ENCODE peak calls at places on chromosomes 1 and 21, in five cellular contexts. R, O, B, X and F are unnamed samples. For H3K4me1, the result is how much of the 10 kb centered on the place peaks cover.

GRCh38 chr1:169833179-169833901 is 38.6 kb upstream of the METTL18 start:
- DNase-seq in R (no peak), O (no peak), B (no peak), X (no peak), F (no peak)

GRCh38 chr1:98102369-98103030 is 181.7 kb upstream of the DPYD start:
- DNase-seq in R (no peak), O (no peak), B (no peak), X (no peak), F (no peak)

GRCh38 chr1:30697977-30698376 is 25.4 kb downstream of the MATN1 start:
- DNase-seq in R (no peak), O (no peak), B (peak), X (peak), F (no peak)

GRCh38 chr1:223135176-223135575 is 7.9 kb downstream of the TLR5 start:
- DNase-seq in R (peak), O (no peak), B (peak), X (no peak), F (no peak)

GRCh38 chr1:169044296-169044695 is 62.2 kb upstream of the ATP1B1 start:
- DNase-seq in R (no peak), O (no peak), B (no peak), X (no peak), F (no peak)

GRCh38 chr1:222306011-222306410 is 241.9 kb downstream of the HHIPL2 start:
- DNase-seq in R (no peak), O (no peak), B (no peak), X (no peak), F (no peak)

GRCh38 chr1:156914440-156914856 is 6.0 kb upstream of the LRRC71 start:
- DNase-seq in R (no peak), O (no peak), B (no peak), X (no peak), F (no peak)

GRCh38 chr1:24155011-24155782 is 12.3 kb upstream of the IL22RA1 start:
- DNase-seq in R (peak), O (no peak), B (no peak), X (no peak), F (peak)

GRCh38 chr21:42389449-42389835 is 6.4 kb downstream of the TMPRSS3 start:
- DNase-seq in R (peak), O (no peak), B (no peak), X (peak), F (no peak)

GRCh38 chr1:19164274-19165015 is 45.6 kb downstream of the UBR4 start:
- DNase-seq in R (no peak), O (no peak), B (no peak), X (no peak), F (no peak)

GRCh38 chr1:13945856-13946255 is 245.9 kb downstream of the PRDM2 start:
- DNase-seq in R (no peak), O (no peak), B (no peak), X (no peak), F (no peak)

GRCh38 chr1:164716992-164717703 is 158.2 kb downstream of the PBX1 start:
- DNase-seq in R (no peak), O (no peak), B (no peak), X (no peak), F (no peak)

GRCh38 chr1:78038491-78038939 is 7.3 kb upstream of the GIPC2 start:
- DNase-seq in R (no peak), O (no peak), B (no peak), X (no peak), F (no peak)

GRCh38 chr1:160207118-160207650 is 2.0 kb downstream of the PEA15 start:
- DNase-seq in R (no peak), O (no peak), B (no peak), X (no peak), F (no peak)
- H3K4me3 ChIP-seq in R (no peak), O (no peak), B (no peak), X (no peak), F (no peak)

DNA sequence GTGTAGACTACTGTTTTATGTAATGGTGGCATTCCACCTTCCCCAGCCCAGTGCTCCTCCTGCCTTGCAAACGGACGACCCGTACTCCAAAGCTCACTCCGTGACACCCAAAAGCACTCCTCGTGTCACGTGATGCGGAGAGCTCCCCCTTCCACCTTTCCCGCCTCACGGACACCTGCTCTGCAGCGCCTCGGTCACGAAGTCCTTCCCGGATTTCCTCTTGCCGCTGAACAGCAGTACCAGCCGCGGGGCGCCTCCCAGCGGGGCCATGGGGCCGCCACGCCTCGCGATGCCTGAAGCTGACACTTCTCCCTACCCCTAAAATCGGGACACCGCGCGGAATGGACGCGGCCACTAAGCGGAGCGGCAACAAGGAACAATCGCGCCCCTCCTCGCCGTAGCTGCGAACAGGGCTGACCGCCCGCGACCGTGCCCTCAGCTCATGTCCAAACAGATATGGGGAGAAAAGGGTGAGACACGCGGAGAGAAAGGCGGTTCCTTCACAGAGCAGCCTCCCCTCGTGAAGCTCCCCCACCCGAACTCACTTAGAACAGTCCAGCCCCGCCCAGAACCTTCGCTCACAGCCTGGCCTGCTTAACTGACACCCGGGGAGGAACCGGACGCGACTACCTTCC is at the start of gene PMVK:
- DNase-seq in R (peak), O (peak), B (peak), X (peak), F (peak)
- H3K4me1 ChIP-seq in R (under half), O (under half), B (under half), X (under half), F (under half)

DNA sequence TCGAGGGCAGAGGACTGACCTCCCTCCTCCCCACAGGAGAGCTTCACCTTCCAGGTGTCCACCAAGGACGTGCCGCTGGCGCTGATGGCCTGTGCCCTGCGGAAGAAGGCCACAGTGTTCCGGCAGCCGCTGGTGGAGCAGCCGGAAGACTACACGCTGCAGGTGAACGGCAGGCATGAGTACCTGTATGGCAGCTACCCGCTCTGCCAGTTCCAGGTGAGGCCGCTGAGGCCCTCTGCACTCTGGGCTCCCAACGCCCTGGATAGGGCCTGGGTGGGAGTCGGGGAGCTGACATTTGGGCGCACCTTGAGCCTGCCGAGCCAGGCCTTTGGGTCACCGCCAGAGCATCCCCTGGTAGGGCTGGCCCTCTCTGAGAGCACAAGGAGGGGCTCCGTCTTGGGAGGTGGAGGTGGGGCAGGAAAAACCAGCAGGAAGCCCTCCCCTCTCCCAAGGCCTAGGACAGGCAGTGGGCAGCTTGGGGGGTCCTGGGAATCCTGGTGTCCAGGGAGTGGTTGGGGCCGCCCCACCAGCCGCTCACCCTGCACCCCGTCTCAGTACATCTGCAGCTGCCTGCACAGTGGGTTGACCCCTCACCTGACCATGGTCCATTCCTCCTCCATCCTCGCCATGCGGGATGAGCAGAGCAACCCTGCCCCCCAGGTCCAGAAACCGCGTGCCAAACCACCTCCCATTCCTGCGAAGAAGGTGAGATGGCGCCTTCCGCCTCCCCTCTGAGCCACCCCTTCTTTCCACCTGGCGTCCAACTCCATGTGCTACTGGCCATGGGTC is 65.1 kb downstream of the PIK3CD start:
- DNase-seq in R (peak), O (no peak), B (no peak), X (no peak), F (no peak)
- H3K4me3 ChIP-seq in R (no peak), O (no peak), B (no peak), X (peak), F (no peak)

DNA sequence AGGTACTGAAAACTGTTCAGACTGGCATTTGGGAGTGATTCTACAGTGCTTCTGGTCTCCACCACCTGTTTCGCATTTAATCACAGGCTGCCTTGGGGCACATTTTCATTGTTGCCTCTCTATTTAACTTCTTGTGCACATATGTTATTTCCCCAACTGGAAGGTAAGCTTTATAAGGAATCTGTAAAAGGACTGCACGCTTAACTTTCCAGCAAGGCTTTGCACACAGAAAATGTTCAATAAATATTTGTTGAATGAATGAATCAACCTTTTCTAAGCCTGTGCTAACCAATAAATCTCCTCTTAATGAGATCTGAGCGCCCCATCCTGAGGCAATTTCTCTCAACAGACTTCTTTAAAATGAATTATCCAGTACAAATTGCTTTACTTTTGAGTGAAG is 84.3 kb upstream of the ARHGAP29 start:
- DNase-seq in R (no peak), O (no peak), B (no peak), X (no peak), F (no peak)
- H3K4me1 ChIP-seq in R (under half), O (half or more), B (under half), X (under half), F (under half)

DNA sequence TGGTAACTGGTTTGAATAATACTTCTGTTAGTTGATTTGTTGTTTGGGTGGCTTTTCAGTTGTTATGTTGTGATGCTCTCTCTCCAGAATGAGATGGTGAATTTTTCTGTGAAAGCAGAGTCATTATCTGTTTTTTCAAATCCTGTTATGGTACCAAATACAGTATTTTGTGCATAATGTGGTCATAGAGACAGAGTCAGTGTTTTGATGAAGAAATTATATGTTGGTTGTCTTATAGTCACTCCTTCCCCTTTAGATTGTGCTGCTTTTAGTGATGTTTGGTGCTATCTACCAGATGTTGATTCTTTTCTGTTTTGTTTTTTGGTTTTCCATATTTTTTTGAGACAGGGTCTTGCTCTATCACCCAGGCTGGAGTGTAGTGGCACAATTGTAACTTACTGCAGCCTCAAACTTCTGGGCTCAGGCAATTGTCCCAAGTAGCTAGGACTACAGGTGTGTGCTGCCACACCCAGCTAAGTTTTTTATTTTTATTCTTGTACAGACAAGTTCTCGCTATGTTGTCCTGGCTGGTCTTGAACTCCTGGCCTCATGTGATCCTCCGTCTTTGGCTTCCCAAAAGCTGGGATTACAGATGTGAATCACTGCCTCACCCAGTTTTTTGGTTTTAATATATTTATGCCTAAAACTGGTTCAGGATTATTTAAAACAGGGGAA is 7.2 kb downstream of the PPP2R5A start:
- DNase-seq in R (no peak), O (no peak), B (no peak), X (no peak), F (no peak)
- H3K4me3 ChIP-seq in R (no peak), O (no peak), B (no peak), X (no peak), F (no peak)

GRCh38 chr1:110785612-110786011 is 87.3 kb upstream of the CD53 start:
- DNase-seq in R (no peak), O (no peak), B (no peak), X (no peak), F (no peak)
- H3K4me1 ChIP-seq in R (under half), O (under half), B (under half), X (under half), F (under half)

GRCh38 chr1:11690669-11691301 is 725 bp upstream of the DRAXIN start:
- DNase-seq in R (no peak), O (no peak), B (no peak), X (no peak), F (no peak)
- H3K4me3 ChIP-seq in R (no peak), O (peak), B (no peak), X (peak), F (no peak)

DNA sequence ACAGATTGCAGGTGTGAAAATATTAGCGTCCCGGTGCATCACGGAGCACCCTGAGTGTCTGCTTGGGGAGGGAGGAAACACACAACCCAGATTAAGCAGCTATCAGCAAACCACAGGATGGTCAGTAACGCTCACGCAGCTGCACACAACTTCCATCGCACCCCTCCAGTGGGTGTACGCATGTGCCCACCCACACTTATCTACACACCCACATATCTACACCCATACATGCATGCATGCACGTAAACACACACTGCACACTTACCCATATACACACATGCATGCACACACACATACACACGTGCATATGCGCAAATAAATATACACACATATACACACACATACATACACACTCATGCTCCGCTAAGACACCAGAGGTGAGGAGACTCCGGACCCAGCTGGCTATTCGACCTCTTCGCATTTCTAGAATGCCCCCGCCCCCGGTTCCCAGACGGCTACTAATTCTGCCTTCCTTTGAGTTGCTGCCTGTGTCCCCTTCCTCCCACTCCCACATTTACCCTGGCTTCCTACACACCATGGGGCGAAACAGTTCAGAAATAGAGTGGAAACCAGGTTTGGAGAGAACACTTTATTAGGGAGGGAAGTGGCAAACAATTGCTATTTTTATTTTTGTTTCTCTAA is 26.2 kb downstream of the ITPKB start:
- DNase-seq in R (no peak), O (no peak), B (no peak), X (no peak), F (no peak)
- H3K4me1 ChIP-seq in R (under half), O (under half), B (under half), X (under half), F (under half)

GRCh38 chr1:12148160-12148957 is 18.4 kb upstream of the TNFRSF1B start:
- DNase-seq in R (no peak), O (no peak), B (no peak), X (peak), F (peak)
- H3K4me3 ChIP-seq in R (no peak), O (no peak), B (no peak), X (no peak), F (no peak)

GRCh38 chr1:109622895-109623294 is 3.3 kb downstream of the AMPD2 start:
- DNase-seq in R (no peak), O (no peak), B (no peak), X (no peak), F (no peak)

GRCh38 chr1:109622103-109622892 is 2.7 kb downstream of the AMPD2 start:
- DNase-seq in R (no peak), O (no peak), B (no peak), X (no peak), F (no peak)

GRCh38 chr1:109620396-109620817 is 770 bp downstream of the AMPD2 start:
- DNase-seq in R (peak), O (no peak), B (peak), X (no peak), F (no peak)

GRCh38 chr1:109620890-109621289 is 1.3 kb downstream of the AMPD2 start:
- DNase-seq in R (peak), O (no peak), B (peak), X (peak), F (peak)

GRCh38 chr1:109621402-109622101 is 1.9 kb downstream of the AMPD2 start:
- DNase-seq in R (peak), O (no peak), B (no peak), X (no peak), F (no peak)
- H3K4me1 ChIP-seq in R (under half), O (under half), B (under half), X (under half), F (under half)